ENCODE peak calls at places on chromosomes 16 and 17, in four cellular contexts. One of them, this sample, is unnamed.

GRCh38 chr16:19657831-19658230 is 60.2 kb downstream of the KNOP1 start:
- DNase-seq in HepG2: no peak
- DNase-seq in K562: no peak
- DNase-seq in H1: no peak
- DNase-seq in this sample: no peak

GRCh38 chr17:7046127-7046724 is 2.3 kb upstream of the SLC16A11 start:
- DNase-seq in K562: no peak
- DNase-seq in HepG2: peak; percentile 54
- DNase-seq in H1: no peak
- DNase-seq in this sample: no peak

GRCh38 chr17:21242780-21243515 is 10.3 kb downstream of the NATD1 start:
- DNase-seq in HepG2: no peak
- DNase-seq in H1: no peak
- DNase-seq in K562: no peak
- DNase-seq in this sample: no peak

GRCh38 chr17:21816592-21817567 is 124.6 kb downstream of the KCNJ18 start:
- DNase-seq in HepG2: no peak
- DNase-seq in K562: no peak
- DNase-seq in H1: no peak
- DNase-seq in this sample: peak; percentile 0

GRCh38 chr17:49358638-49359247 is 3.3 kb downstream of the ZNF652 start:
- DNase-seq in HepG2: no peak
- DNase-seq in K562: no peak
- DNase-seq in H1: no peak
- DNase-seq in this sample: no peak

GRCh38 chr17:82609655-82610054 is 38.6 kb downstream of the WDR45B start:
- DNase-seq in K562: no peak
- DNase-seq in H1: no peak
- DNase-seq in HepG2: no peak
- DNase-seq in this sample: no peak

GRCh38 chr17:14307560-14308024 is 6.7 kb downstream of the HS3ST3B1 start:
- DNase-seq in HepG2: peak; percentile 42
- DNase-seq in K562: no peak
- DNase-seq in H1: no peak
- DNase-seq in this sample: no peak

GRCh38 chr17:32609085-32609484 is 122.3 kb downstream of the CDK5R1 start:
- DNase-seq in HepG2: peak; percentile 6
- DNase-seq in H1: no peak
- DNase-seq in K562: no peak
- DNase-seq in this sample: no peak

GRCh38 chr16:56800355-56800754 is 64.7 kb upstream of the SLC12A3 start:
- DNase-seq in H1: no peak
- DNase-seq in HepG2: peak; percentile 80
- DNase-seq in K562: no peak
- DNase-seq in this sample: no peak

GRCh38 chr16:69270395-69270794 is 40.8 kb upstream of the VPS4A start:
- DNase-seq in HepG2: no peak
- DNase-seq in K562: no peak
- DNase-seq in H1: no peak
- DNase-seq in this sample: no peak

GRCh38 chr16:29738514-29738913 is 7.3 kb downstream of the C16orf54 start:
- DNase-seq in H1: no peak
- DNase-seq in K562: no peak
- DNase-seq in HepG2: no peak
- DNase-seq in this sample: no peak

GRCh38 chr16:3383045-3383448 is 17.8 kb downstream of the ZSCAN32 start:
- DNase-seq in HepG2: no peak
- DNase-seq in K562: no peak
- DNase-seq in H1: no peak
- DNase-seq in this sample: no peak

GRCh38 chr16:23862556-23862955 is 26.8 kb downstream of the PRKCB start:
- DNase-seq in K562: no peak
- DNase-seq in HepG2: no peak
- DNase-seq in H1: no peak
- DNase-seq in this sample: no peak

GRCh38 chr17:3792481-3792880 is 8.5 kb downstream of the ITGAE start:
- DNase-seq in H1: no peak
- DNase-seq in HepG2: no peak
- DNase-seq in K562: no peak
- DNase-seq in this sample: no peak

GRCh38 chr17:64111831-64112230 is 18.1 kb downstream of the ERN1 start:
- DNase-seq in H1: no peak
- DNase-seq in K562: no peak
- DNase-seq in HepG2: no peak
- DNase-seq in this sample: no peak

GRCh38 chr16:57606147-57606846 is 22.1 kb upstream of the ADGRG1 start:
- DNase-seq in HepG2: no peak
- DNase-seq in K562: no peak
- DNase-seq in H1: no peak
- DNase-seq in this sample: no peak

GRCh38 chr16:54633943-54634362 is 296.7 kb upstream of the IRX5 start:
- DNase-seq in K562: peak; percentile 49
- DNase-seq in HepG2: peak; percentile 14
- DNase-seq in H1: no peak
- DNase-seq in this sample: peak; percentile 38

GRCh38 chr17:16900288-16900882 is 71.5 kb downstream of the TNFRSF13B start:
- DNase-seq in K562: no peak
- DNase-seq in HepG2: no peak
- DNase-seq in H1: no peak
- DNase-seq in this sample: no peak

GRCh38 chr17:42422412-42422957 is 571 bp downstream of the CAVIN1 start:
- DNase-seq in H1: no peak
- DNase-seq in HepG2: no peak
- DNase-seq in K562: peak; percentile 64
- DNase-seq in this sample: peak; percentile 59

GRCh38 chr16:71648921-71649320 is 22.9 kb downstream of the MARVELD3 start:
- DNase-seq in K562: no peak
- DNase-seq in H1: no peak
- DNase-seq in HepG2: peak; percentile 31
- DNase-seq in this sample: peak; percentile 35

GRCh38 chr17:65799454-65799853 is 238.0 kb upstream of the AXIN2 start:
- DNase-seq in H1: no peak
- DNase-seq in HepG2: no peak
- DNase-seq in K562: no peak
- DNase-seq in this sample: no peak

GRCh38 chr17:65956814-65957213 is 235.1 kb downstream of the CEP112 start:
- DNase-seq in HepG2: peak; percentile 11
- DNase-seq in H1: no peak
- DNase-seq in K562: no peak
- DNase-seq in this sample: no peak

GRCh38 chr17:32596666-32597065 is 109.9 kb downstream of the CDK5R1 start:
- DNase-seq in HepG2: no peak
- DNase-seq in H1: no peak
- DNase-seq in K562: no peak
- DNase-seq in this sample: peak; percentile 10

GRCh38 chr16:82331397-82331796 is 161.4 kb upstream of the MPHOSPH6 start:
- DNase-seq in K562: no peak
- DNase-seq in H1: no peak
- DNase-seq in HepG2: no peak
- DNase-seq in this sample: no peak

GRCh38 chr16:59290718-59291117 is 556.6 kb upstream of the GOT2 start:
- DNase-seq in HepG2: no peak
- DNase-seq in K562: no peak
- DNase-seq in H1: no peak
- DNase-seq in this sample: no peak

GRCh38 chr17:1438593-1439083 is 17.4 kb downstream of the CRK start:
- DNase-seq in K562: no peak
- DNase-seq in H1: no peak
- DNase-seq in HepG2: no peak
- DNase-seq in this sample: peak; percentile 66

GRCh38 chr17:43171761-43172487 is 910 bp downstream of the NBR1 start:
- DNase-seq in HepG2: peak; percentile 79
- DNase-seq in H1: no peak
- DNase-seq in K562: peak; percentile 19
- DNase-seq in this sample: peak; percentile 84

GRCh38 chr17:75549246-75550138 is 24.0 kb downstream of the LLGL2 start:
- DNase-seq in HepG2: peak; percentile 89
- DNase-seq in H1: no peak
- DNase-seq in K562: no peak
- DNase-seq in this sample: peak; percentile 70
- TF ChIP-seq RAD21 in HepG2: peak; percentile 13
- TF ChIP-seq RAD21 in H1: no peak
- TF ChIP-seq RAD21 in K562: no peak
- TF ChIP-seq RAD21 in this sample: peak; percentile 20

DNA sequence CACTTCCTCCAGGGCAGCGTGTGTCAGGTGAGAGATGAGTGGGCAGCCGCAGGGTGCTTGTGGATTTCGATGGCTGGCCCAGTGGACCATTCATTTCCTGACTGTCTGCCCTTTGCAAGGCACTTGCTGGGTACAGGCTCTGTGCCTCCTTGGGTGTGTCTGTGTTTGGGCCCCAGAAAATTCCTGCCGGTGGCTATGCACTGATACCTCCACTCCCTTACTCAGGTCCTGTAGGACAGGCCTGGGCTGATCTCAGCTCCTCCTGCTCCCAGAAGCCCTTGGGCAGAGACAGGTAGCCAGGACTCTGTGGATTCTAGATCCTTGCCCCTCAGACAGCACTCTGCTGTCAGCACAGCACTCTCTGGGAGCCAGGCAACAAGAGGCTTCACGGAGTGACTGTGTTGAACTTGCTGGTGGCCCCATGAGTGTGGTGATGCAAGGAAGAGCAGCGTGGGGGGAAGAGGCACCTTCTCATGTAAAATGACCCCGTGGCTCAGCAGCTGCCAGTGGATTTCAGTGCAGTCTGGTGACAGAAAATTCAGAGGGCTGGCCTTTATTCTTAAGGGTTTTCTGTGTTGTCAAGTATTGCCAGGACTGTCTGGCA is 29.0 kb downstream of the PGS1 start:
- DNase-seq in HepG2: no peak
- DNase-seq in H1: no peak
- DNase-seq in K562: no peak
- DNase-seq in this sample: no peak
- TF ChIP-seq JUN in HepG2: no peak
- TF ChIP-seq JUN in H1: no peak
- TF ChIP-seq JUN in K562: no peak
- TF ChIP-seq JUN in this sample: no peak

DNA sequence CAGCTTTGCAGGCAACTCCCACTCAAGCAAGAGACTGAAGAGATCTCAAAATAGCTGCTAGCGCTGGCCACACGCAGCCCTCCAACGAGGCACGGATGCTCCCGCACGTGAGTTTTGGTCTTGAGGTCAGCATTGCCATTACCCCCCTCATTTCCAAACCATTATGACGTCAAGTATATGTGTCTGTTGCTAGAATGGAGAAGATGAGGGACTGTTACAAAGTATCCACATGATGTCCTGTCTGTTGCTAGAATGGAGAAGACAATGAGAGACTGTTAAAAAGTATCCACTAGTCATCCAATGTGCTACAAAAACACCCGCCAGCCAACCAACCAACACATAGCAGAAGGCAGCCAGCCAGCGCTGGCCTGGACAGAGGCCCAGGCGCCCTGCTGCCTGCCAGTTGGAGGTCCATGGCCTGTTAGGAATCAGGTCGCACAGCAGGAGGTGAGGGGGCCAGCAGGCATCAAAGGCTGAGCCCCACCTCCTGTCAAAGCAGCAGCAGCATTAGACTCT is 24.8 kb downstream of the KLHDC4 start:
- DNase-seq in H1: no peak
- DNase-seq in HepG2: no peak
- DNase-seq in K562: no peak
- DNase-seq in this sample: no peak
- TF ChIP-seq KDM1A in H1: no peak
- TF ChIP-seq KDM1A in HepG2: no peak
- TF ChIP-seq KDM1A in K562: no peak
- TF ChIP-seq KDM1A in this sample: no peak

GRCh38 chr16:17768257-17768656 is 297.5 kb upstream of the XYLT1 start:
- DNase-seq in K562: no peak
- DNase-seq in HepG2: no peak
- DNase-seq in H1: no peak
- DNase-seq in this sample: no peak

GRCh38 chr16:17775061-17775460 is 304.3 kb upstream of the XYLT1 start:
- DNase-seq in K562: no peak
- DNase-seq in HepG2: no peak
- DNase-seq in H1: no peak
- DNase-seq in this sample: no peak

GRCh38 chr16:17773698-17774101 is 302.9 kb upstream of the XYLT1 start:
- DNase-seq in H1: no peak
- DNase-seq in K562: no peak
- DNase-seq in HepG2: no peak
- DNase-seq in this sample: no peak

GRCh38 chr16:17766012-17766411 is 295.3 kb upstream of the XYLT1 start:
- DNase-seq in H1: no peak
- DNase-seq in K562: no peak
- DNase-seq in HepG2: no peak
- DNase-seq in this sample: no peak

DNA sequence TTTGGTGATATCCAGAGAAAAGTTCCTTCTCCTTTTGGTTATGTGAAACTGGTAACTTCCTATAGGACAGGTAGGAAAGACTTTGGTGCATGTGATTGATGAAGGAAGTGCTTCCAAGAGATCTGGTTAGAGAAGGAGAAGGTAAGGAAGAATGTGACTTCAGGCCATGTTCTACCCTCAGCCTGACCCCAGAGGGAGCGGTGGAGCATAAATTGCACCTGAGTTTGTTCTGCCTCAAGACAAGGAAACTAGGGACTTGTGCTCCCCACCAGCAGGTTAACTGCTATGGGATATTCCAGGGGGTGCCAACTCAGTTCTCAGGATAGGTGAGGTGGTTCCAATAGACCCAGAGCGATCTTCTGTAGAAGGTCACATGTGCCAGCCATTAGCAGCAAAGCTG is 299.3 kb upstream of the XYLT1 start:
- DNase-seq in H1: no peak
- DNase-seq in K562: no peak
- DNase-seq in HepG2: no peak
- DNase-seq in this sample: no peak
- TF ChIP-seq RAD21 in H1: peak; percentile 46
- TF ChIP-seq RAD21 in K562: no peak
- TF ChIP-seq RAD21 in HepG2: no peak
- TF ChIP-seq RAD21 in this sample: no peak

GRCh38 chr16:83967838-83968482 is at the start of gene NECAB2:
- DNase-seq in H1: no peak
- DNase-seq in HepG2: no peak
- DNase-seq in K562: peak; percentile 95
- DNase-seq in this sample: no peak

GRCh38 chr16:83967091-83967490 is 953 bp upstream of the NECAB2 start:
- DNase-seq in HepG2: no peak
- DNase-seq in H1: no peak
- DNase-seq in K562: no peak
- DNase-seq in this sample: no peak

GRCh38 chr16:83965444-83966152 is 2.4 kb upstream of the NECAB2 start:
- DNase-seq in H1: no peak
- DNase-seq in HepG2: no peak
- DNase-seq in K562: no peak
- DNase-seq in this sample: no peak

GRCh38 chr16:83964684-83965443 is 3.2 kb upstream of the NECAB2 start:
- DNase-seq in K562: no peak
- DNase-seq in H1: no peak
- DNase-seq in HepG2: no peak
- DNase-seq in this sample: no peak

GRCh38 chr16:83966153-83966696 is 1.8 kb upstream of the NECAB2 start:
- DNase-seq in HepG2: no peak
- DNase-seq in H1: no peak
- DNase-seq in K562: no peak
- DNase-seq in this sample: no peak
- TF ChIP-seq JUN in HepG2: no peak
- TF ChIP-seq JUN in H1: no peak
- TF ChIP-seq JUN in K562: no peak
- TF ChIP-seq JUN in this sample: no peak

This sample was measured in A549.